ENCODE peak calls at places on chromosomes 6 and 20, in five cellular contexts. One of them, this sample, is unnamed.

GRCh38 chr20:37579091-37579490 is 51.4 kb upstream of the BLCAP start:
- DNase-seq in pancreas: no peak
- DNase-seq in Panc1: no peak
- DNase-seq in bronchial epithelial cell: no peak
- DNase-seq in Peyer's patch: no peak
- DNase-seq in this sample: no peak

GRCh38 chr6:2966347-2966746 is 5.0 kb downstream of the SERPINB6 start:
- DNase-seq in bronchial epithelial cell: no peak
- DNase-seq in pancreas: no peak
- DNase-seq in Peyer's patch: no peak
- DNase-seq in Panc1: no peak
- DNase-seq in this sample: no peak

GRCh38 chr20:3093861-3094361 is 9.4 kb upstream of the AVP start:
- DNase-seq in pancreas: no peak
- DNase-seq in Peyer's patch: no peak
- DNase-seq in bronchial epithelial cell: no peak
- DNase-seq in Panc1: no peak
- DNase-seq in this sample: no peak

GRCh38 chr6:100088009-100088408 is 94.0 kb upstream of the MCHR2 start:
- DNase-seq in Peyer's patch: no peak
- DNase-seq in pancreas: no peak
- DNase-seq in bronchial epithelial cell: peak; percentile 30
- DNase-seq in Panc1: no peak
- DNase-seq in this sample: no peak

GRCh38 chr20:64189986-64190385 is 25.7 kb downstream of the MYT1 start:
- DNase-seq in Peyer's patch: no peak
- DNase-seq in bronchial epithelial cell: no peak
- DNase-seq in pancreas: no peak
- DNase-seq in Panc1: no peak
- DNase-seq in this sample: no peak

GRCh38 chr20:59027746-59028320 is 4.3 kb downstream of the ATP5F1E start:
- DNase-seq in Panc1: no peak
- DNase-seq in Peyer's patch: no peak
- DNase-seq in bronchial epithelial cell: no peak
- DNase-seq in pancreas: no peak
- DNase-seq in this sample: no peak

GRCh38 chr6:71107935-71108420 is 151.1 kb upstream of the B3GAT2 start:
- DNase-seq in pancreas: no peak
- DNase-seq in Peyer's patch: no peak
- DNase-seq in bronchial epithelial cell: peak; percentile 81
- DNase-seq in Panc1: no peak
- DNase-seq in this sample: no peak

GRCh38 chr6:164404802-164405488 is 904.5 kb downstream of the C6orf118 start:
- DNase-seq in bronchial epithelial cell: no peak
- DNase-seq in Peyer's patch: no peak
- DNase-seq in Panc1: no peak
- DNase-seq in pancreas: no peak
- DNase-seq in this sample: no peak

GRCh38 chr20:48215536-48215935 is 430.3 kb upstream of the SULF2 start:
- DNase-seq in Peyer's patch: no peak
- DNase-seq in bronchial epithelial cell: peak; percentile 12
- DNase-seq in pancreas: no peak
- DNase-seq in Panc1: no peak
- DNase-seq in this sample: no peak

GRCh38 chr20:32078322-32078721 is 26.3 kb downstream of the HCK start:
- DNase-seq in pancreas: no peak
- DNase-seq in Panc1: no peak
- DNase-seq in Peyer's patch: no peak
- DNase-seq in bronchial epithelial cell: no peak
- DNase-seq in this sample: no peak

GRCh38 chr6:33797635-33798342 is 6.0 kb downstream of the MLN start:
- DNase-seq in bronchial epithelial cell: no peak
- DNase-seq in pancreas: no peak
- DNase-seq in Panc1: no peak
- DNase-seq in Peyer's patch: no peak
- DNase-seq in this sample: no peak

GRCh38 chr6:33925869-33926268 is 122.1 kb upstream of the MLN start:
- DNase-seq in bronchial epithelial cell: no peak
- DNase-seq in pancreas: no peak
- DNase-seq in Peyer's patch: peak; percentile 39
- DNase-seq in Panc1: no peak
- DNase-seq in this sample: no peak

GRCh38 chr6:53154794-53155193 is 6.2 kb upstream of the GCM1 start:
- DNase-seq in Panc1: no peak
- DNase-seq in pancreas: no peak
- DNase-seq in bronchial epithelial cell: no peak
- DNase-seq in Peyer's patch: no peak
- DNase-seq in this sample: no peak

GRCh38 chr20:47568019-47568418 is 66.3 kb downstream of the NCOA3 start:
- DNase-seq in Panc1: peak; percentile 27
- DNase-seq in bronchial epithelial cell: no peak
- DNase-seq in pancreas: peak; percentile 69
- DNase-seq in Peyer's patch: no peak
- DNase-seq in this sample: no peak

GRCh38 chr6:43368517-43369160 is 808 bp downstream of the ZNF318 start:
- DNase-seq in pancreas: peak; percentile 48
- DNase-seq in Peyer's patch: peak; percentile 63
- DNase-seq in bronchial epithelial cell: peak; percentile 8
- DNase-seq in Panc1: no peak
- DNase-seq in this sample: peak; percentile 32

GRCh38 chr6:21479140-21479539 is 114.4 kb upstream of the SOX4 start:
- DNase-seq in bronchial epithelial cell: peak; percentile 5
- DNase-seq in Peyer's patch: no peak
- DNase-seq in Panc1: no peak
- DNase-seq in pancreas: peak; percentile 21
- DNase-seq in this sample: no peak

GRCh38 chr6:12331951-12332749 is 42.0 kb downstream of the EDN1 start:
- DNase-seq in Peyer's patch: no peak
- DNase-seq in bronchial epithelial cell: peak; percentile 97
- DNase-seq in pancreas: peak; percentile 77
- DNase-seq in Panc1: no peak
- DNase-seq in this sample: no peak

GRCh38 chr6:79494841-79495240 is 42.4 kb downstream of the LCA5 start:
- DNase-seq in Peyer's patch: no peak
- DNase-seq in Panc1: no peak
- DNase-seq in bronchial epithelial cell: no peak
- DNase-seq in pancreas: no peak
- DNase-seq in this sample: no peak

GRCh38 chr6:125154184-125155135 is 887 bp downstream of the TPD52L1 start:
- DNase-seq in Peyer's patch: peak; percentile 54
- DNase-seq in Panc1: no peak
- DNase-seq in bronchial epithelial cell: peak; percentile 60
- DNase-seq in pancreas: peak; percentile 55
- DNase-seq in this sample: peak; percentile 9

GRCh38 chr20:33914871-33915270 is 78.8 kb upstream of the RALY start:
- DNase-seq in Panc1: peak; percentile 20
- DNase-seq in Peyer's patch: no peak
- DNase-seq in bronchial epithelial cell: peak; percentile 77
- DNase-seq in pancreas: no peak
- DNase-seq in this sample: no peak

GRCh38 chr6:131948692-131949614 is 2.2 kb downstream of the CCN2 start:
- DNase-seq in pancreas: no peak
- DNase-seq in Peyer's patch: no peak
- DNase-seq in Panc1: peak; percentile 74
- DNase-seq in bronchial epithelial cell: peak; percentile 45
- DNase-seq in this sample: no peak

GRCh38 chr6:159080217-159080976 is 35.6 kb upstream of the TAGAP start:
- DNase-seq in Panc1: no peak
- DNase-seq in bronchial epithelial cell: no peak
- DNase-seq in pancreas: no peak
- DNase-seq in Peyer's patch: no peak
- DNase-seq in this sample: peak; percentile 50

GRCh38 chr20:32902456-32903420 is 44.0 kb downstream of the EFCAB8 start:
- DNase-seq in Peyer's patch: peak; percentile 57
- DNase-seq in Panc1: peak; percentile 24
- DNase-seq in pancreas: peak; percentile 26
- DNase-seq in bronchial epithelial cell: peak; percentile 20
- DNase-seq in this sample: no peak

GRCh38 chr6:127690092-127690491 is 113.1 kb downstream of the C6orf58 start:
- DNase-seq in Peyer's patch: no peak
- DNase-seq in bronchial epithelial cell: peak; percentile 29
- DNase-seq in pancreas: no peak
- DNase-seq in Panc1: no peak
- DNase-seq in this sample: no peak

GRCh38 chr20:23147964-23148720 is 62.0 kb upstream of the CD93 start:
- DNase-seq in bronchial epithelial cell: peak; percentile 92
- DNase-seq in Panc1: peak; percentile 86
- DNase-seq in Peyer's patch: peak; percentile 56
- DNase-seq in pancreas: no peak
- DNase-seq in this sample: peak; percentile 73

GRCh38 chr6:14393910-14394309 is 276.3 kb downstream of the CD83 start:
- DNase-seq in Peyer's patch: no peak
- DNase-seq in bronchial epithelial cell: no peak
- DNase-seq in pancreas: no peak
- DNase-seq in Panc1: no peak
- DNase-seq in this sample: no peak

GRCh38 chr6:26552640-26553189 is 14.5 kb downstream of the HMGN4 start:
- DNase-seq in Panc1: no peak
- DNase-seq in Peyer's patch: no peak
- DNase-seq in bronchial epithelial cell: no peak
- DNase-seq in pancreas: no peak
- DNase-seq in this sample: no peak

DNA sequence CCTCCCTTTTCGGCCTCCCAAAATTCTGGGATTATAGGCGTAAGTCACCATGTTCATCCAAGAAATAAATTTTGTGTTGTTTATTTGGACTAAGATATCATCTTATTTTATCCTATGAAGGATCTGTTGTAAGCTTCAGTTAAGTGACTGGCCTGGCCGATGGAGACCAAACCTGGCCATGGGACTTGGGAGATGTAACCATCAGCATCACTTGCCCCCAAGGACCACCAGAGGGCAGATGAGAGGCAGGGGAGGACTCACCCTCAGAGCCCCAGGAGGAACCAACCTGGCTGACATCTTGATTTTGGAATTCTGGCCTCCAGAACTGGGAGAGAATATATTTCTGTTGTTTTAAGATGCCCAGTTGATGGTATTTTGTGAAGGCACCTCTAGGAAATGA is 266.7 kb downstream of the CDH26 start:
- DNase-seq in Peyer's patch: no peak
- DNase-seq in pancreas: no peak
- DNase-seq in Panc1: no peak
- DNase-seq in bronchial epithelial cell: peak; percentile 12
- DNase-seq in this sample: no peak
- TF ChIP-seq CTCF in Peyer's patch: no peak
- TF ChIP-seq CTCF in pancreas: no peak
- TF ChIP-seq CTCF in Panc1: peak; percentile 69
- TF ChIP-seq CTCF in bronchial epithelial cell: peak; percentile 36
- TF ChIP-seq CTCF in this sample: peak; percentile 31

GRCh38 chr6:41723936-41724637 is 11.3 kb downstream of the TFEB start:
- DNase-seq in Panc1: no peak
- DNase-seq in Peyer's patch: no peak
- DNase-seq in bronchial epithelial cell: no peak
- DNase-seq in pancreas: no peak
- DNase-seq in this sample: no peak
- H3K4me3 ChIP-seq in Panc1: no peak overlapping the region
- H3K4me3 ChIP-seq in Peyer's patch: no peak overlapping the region
- H3K4me3 ChIP-seq in bronchial epithelial cell: no peak overlapping the region
- H3K4me3 ChIP-seq in pancreas: no peak overlapping the region
- H3K4me3 ChIP-seq in this sample: peak overlapping the region; percentile 76

GRCh38 chr20:17316316-17317038 is 89.6 kb downstream of the PCSK2 start:
- DNase-seq in Panc1: no peak
- DNase-seq in bronchial epithelial cell: no peak
- DNase-seq in pancreas: no peak
- DNase-seq in Peyer's patch: no peak
- DNase-seq in this sample: no peak

GRCh38 chr20:17320456-17320855 is 93.6 kb downstream of the PCSK2 start:
- DNase-seq in pancreas: no peak
- DNase-seq in Panc1: no peak
- DNase-seq in bronchial epithelial cell: no peak
- DNase-seq in Peyer's patch: no peak
- DNase-seq in this sample: no peak

GRCh38 chr20:17314262-17314661 is 87.4 kb downstream of the PCSK2 start:
- DNase-seq in Panc1: no peak
- DNase-seq in pancreas: no peak
- DNase-seq in bronchial epithelial cell: peak; percentile 15
- DNase-seq in Peyer's patch: no peak
- DNase-seq in this sample: no peak

DNA sequence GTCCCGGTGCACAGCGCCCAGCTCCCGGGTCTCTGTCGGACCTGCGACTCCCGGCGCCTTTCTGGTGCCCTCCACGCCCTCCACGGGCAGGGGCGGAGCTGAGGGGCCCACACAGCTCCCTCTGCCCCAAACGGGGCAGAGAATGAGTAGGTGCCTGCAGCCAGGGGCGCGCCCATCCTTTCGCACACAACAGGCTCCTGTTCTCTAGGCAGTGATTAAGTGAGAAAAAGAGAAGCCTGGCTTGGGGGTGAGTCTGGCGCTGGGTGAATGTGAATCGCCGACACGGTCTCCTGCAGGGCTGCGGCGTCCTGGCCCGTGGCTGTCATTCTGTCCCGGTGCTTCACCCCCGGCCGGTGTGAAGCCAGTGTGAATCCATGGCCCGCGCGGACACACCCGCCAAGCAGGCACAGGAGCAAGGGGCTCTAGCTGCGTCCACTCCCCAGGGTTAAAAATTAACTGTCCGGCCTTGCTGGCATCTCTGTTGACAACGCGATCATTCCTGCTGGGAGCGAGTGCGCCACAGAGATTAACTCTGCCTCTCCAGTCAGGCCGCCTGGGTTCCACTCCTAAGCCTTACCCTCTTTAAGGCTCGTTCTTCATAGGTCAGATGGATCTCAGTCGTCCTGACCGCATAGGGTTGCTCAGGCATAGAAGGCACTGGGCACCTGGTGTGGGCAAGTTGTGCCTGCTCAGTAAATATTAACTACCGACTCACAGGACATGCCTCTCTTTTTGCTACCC is 88.8 kb downstream of the PCSK2 start:
- DNase-seq in pancreas: no peak
- DNase-seq in Panc1: no peak
- DNase-seq in Peyer's patch: no peak
- DNase-seq in bronchial epithelial cell: no peak
- DNase-seq in this sample: no peak
- H3K27me3 ChIP-seq in pancreas: no peaks in the 10 kb centered on the region
- H3K27me3 ChIP-seq in Panc1: peaks cover 21% of the 10 kb centered on the region
- H3K27me3 ChIP-seq in Peyer's patch: no peaks in the 10 kb centered on the region
- H3K27me3 ChIP-seq in bronchial epithelial cell: peaks cover 8% of the 10 kb centered on the region
- H3K27me3 ChIP-seq in this sample: peaks cover 2% of the 10 kb centered on the region

DNA sequence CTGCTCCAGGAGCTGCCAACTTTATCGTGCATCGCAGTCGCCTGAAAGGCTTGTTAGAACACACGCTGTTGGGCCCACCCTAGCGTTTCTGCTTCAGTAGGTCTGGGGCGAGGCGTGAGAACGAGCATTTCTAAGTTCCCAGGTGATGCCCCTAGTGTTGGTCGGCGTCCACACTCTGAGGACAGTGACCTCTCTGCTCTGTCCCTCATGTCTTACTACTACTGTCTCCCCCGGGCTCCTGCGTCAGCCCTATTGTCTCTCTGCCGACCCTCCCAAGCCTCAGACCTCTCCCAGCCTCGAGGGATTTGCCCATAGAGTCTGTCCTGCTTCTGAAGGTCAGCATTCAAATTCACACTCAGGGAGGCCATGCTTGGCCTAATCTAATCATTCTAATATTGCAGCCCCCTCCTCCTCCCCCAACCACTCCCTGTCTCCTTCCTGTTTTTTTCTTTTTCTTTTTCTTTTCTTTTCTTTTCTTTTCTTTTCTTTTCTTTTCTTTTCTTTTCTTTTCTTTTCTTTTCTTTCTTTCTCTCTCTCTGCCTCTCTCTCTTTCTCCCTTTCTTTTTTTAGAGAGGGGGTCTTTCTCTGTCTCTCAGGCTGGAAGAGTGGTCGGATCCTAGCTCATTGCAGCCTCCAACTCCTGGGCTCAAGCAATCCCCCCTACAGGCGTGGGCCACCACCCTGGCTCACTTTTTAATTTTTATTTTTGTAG is 873 bp upstream of the ZFP64 start:
- DNase-seq in Panc1: peak; percentile 33
- DNase-seq in bronchial epithelial cell: no peak
- DNase-seq in Peyer's patch: no peak
- DNase-seq in pancreas: no peak
- DNase-seq in this sample: no peak
- TF ChIP-seq CTCF in Panc1: no peak
- TF ChIP-seq CTCF in bronchial epithelial cell: peak; percentile 44
- TF ChIP-seq CTCF in Peyer's patch: peak; percentile 12
- TF ChIP-seq CTCF in pancreas: no peak
- TF ChIP-seq CTCF in this sample: peak; percentile 33